ENCODE peak calls at places on chromosomes 3 and 15, in four cellular contexts. J is left cardiac atrium, P is stromal cell of bone marrow, U is foreskin fibroblast. I is an unnamed sample.

GRCh38 chr3:4829031-4829394 is 150.2 kb upstream of the BHLHE40 start:
- DNase-seq in J (no peak), P (no peak), U (no peak), I (no peak)

GRCh38 chr15:97903560-97904195 is 56.8 kb upstream of the ARRDC4 start:
- DNase-seq in J (no peak), P (no peak), U (no peak), I (no peak)

GRCh38 chr3:188092648-188093047 is 61.3 kb upstream of the LPP start:
- DNase-seq in J (no peak), P (no peak), U (peak), I (no peak)

GRCh38 chr3:50156991-50157493 is 1.9 kb downstream of the SEMA3F start:
- DNase-seq in J (no peak), P (no peak), U (peak), I (no peak)

GRCh38 chr3:8152826-8153418 is 348.7 kb upstream of the LMCD1 start:
- DNase-seq in J (no peak), P (no peak), U (no peak), I (no peak)

GRCh38 chr15:95929232-95929846 is 401.2 kb upstream of the NR2F2 start:
- DNase-seq in J (no peak), P (no peak), U (no peak), I (no peak)

GRCh38 chr15:98658831-98659699 is 10.7 kb downstream of the IGF1R start:
- DNase-seq in J (no peak), P (peak), U (peak), I (no peak)

GRCh38 chr3:151439652-151440125 is 21.2 kb downstream of the IGSF10 start:
- DNase-seq in J (no peak), P (peak), U (peak), I (peak)

GRCh38 chr3:33034601-33035000 is 62.3 kb downstream of the GLB1 start:
- DNase-seq in J (no peak), P (no peak), U (no peak), I (no peak)

GRCh38 chr3:120428904-120429303 is 21.9 kb downstream of the FSTL1 start:
- DNase-seq in J (no peak), P (no peak), U (no peak), I (peak)

GRCh38 chr3:36689560-36689959 is 74.8 kb downstream of the DCLK3 start:
- DNase-seq in J (no peak), P (no peak), U (no peak), I (no peak)

GRCh38 chr15:74345051-74345450 is 22.4 kb downstream of the CYP11A1 start:
- DNase-seq in J (no peak), P (no peak), U (no peak), I (no peak)

I was measured in GM04503.